ENCODE peak calls at places on chromosomes 3 and 15, in four cellular contexts. G, N, O and V are unnamed samples.

GRCh38 chr3:45964139-45964538 is 20.9 kb downstream of the CXCR6 start:
- DNase-seq in G (no peak), N (no peak), O (no peak), V (peak; percentile 33)

GRCh38 chr3:10224794-10225660 is 23.2 kb upstream of the TATDN2 start:
- DNase-seq in G (peak; percentile 82), N (peak; percentile 70), O (peak; percentile 87), V (peak; percentile 52)

GRCh38 chr15:65980824-65981456 is 111.6 kb downstream of the RAB11A start:
- DNase-seq in G (no peak), N (peak; percentile 30), O (peak; percentile 52), V (peak; percentile 41)

GRCh38 chr3:48222616-48223513 is at the start of gene CAMP:
- DNase-seq in G (peak; percentile 85), N (peak; percentile 51), O (no peak), V (peak; percentile 71)

GRCh38 chr15:33149919-33150318 is 44.6 kb downstream of the FMN1 start:
- DNase-seq in G (no peak), N (peak; percentile 25), O (no peak), V (no peak)

GRCh38 chr3:172040976-172041963 is 1.9 kb downstream of the FNDC3B start:
- DNase-seq in G (no peak), N (peak; percentile 19), O (no peak), V (no peak)

GRCh38 chr15:60592386-60593339 is 113.7 kb upstream of the ICE2 start:
- DNase-seq in G (peak; percentile 94), N (peak; percentile 90), O (peak; percentile 74), V (peak; percentile 46)

GRCh38 chr3:42605550-42606173 is 5.2 kb downstream of the NKTR start:
- DNase-seq in G (no peak), N (no peak), O (peak; percentile 66), V (no peak)

GRCh38 chr3:184289426-184289938 is 9.6 kb upstream of the PSMD2 start:
- DNase-seq in G (no peak), N (peak; percentile 19), O (peak; percentile 52), V (peak; percentile 55)

GRCh38 chr3:58175429-58176184 is 35.2 kb downstream of the DNASE1L3 start:
- DNase-seq in G (peak; percentile 67), N (peak; percentile 46), O (peak; percentile 74), V (no peak)

GRCh38 chr15:80844011-80844732 is 65.0 kb downstream of the CEMIP start:
- DNase-seq in G (no peak), N (no peak), O (no peak), V (no peak)

GRCh38 chr15:63969652-63970421 is 76.4 kb downstream of the DAPK2 start:
- DNase-seq in G (no peak), N (no peak), O (peak; percentile 42), V (no peak)

GRCh38 chr3:129418041-129418973 is 10.1 kb downstream of the EFCAB12 start:
- DNase-seq in G (no peak), N (no peak), O (no peak), V (no peak)

GRCh38 chr3:33008282-33008681 is 56.8 kb downstream of the CCR4 start:
- DNase-seq in G (no peak), N (no peak), O (no peak), V (no peak)

GRCh38 chr15:39804026-39804425 is 21.4 kb upstream of the FSIP1 start:
- DNase-seq in G (no peak), N (no peak), O (no peak), V (no peak)

GRCh38 chr3:139533781-139534443 is 5.6 kb downstream of the RBP1 start:
- DNase-seq in G (no peak), N (no peak), O (peak; percentile 70), V (no peak)

GRCh38 chr15:22806156-22806555 is 19.7 kb downstream of the NIPA1 start:
- DNase-seq in G (no peak), N (no peak), O (no peak), V (no peak)

GRCh38 chr15:96460106-96460505 is 129.6 kb downstream of the NR2F2 start:
- DNase-seq in G (no peak), N (no peak), O (no peak), V (no peak)

GRCh38 chr3:141933421-141934300 is 57.2 kb downstream of the ATP1B3 start:
- DNase-seq in G (peak; percentile 37), N (no peak), O (no peak), V (no peak)

GRCh38 chr3:113769551-113769950 is 22.7 kb downstream of the ATP6V1A start:
- DNase-seq in G (no peak), N (no peak), O (peak; percentile 35), V (no peak)

GRCh38 chr15:89177633-89178306 is 43.6 kb downstream of the RLBP1 start:
- DNase-seq in G (peak; percentile 78), N (peak; percentile 64), O (peak; percentile 73), V (no peak)

GRCh38 chr15:56978898-56979662 is 60.6 kb downstream of the TCF12 start:
- DNase-seq in G (no peak), N (no peak), O (peak; percentile 19), V (no peak)

GRCh38 chr15:41417418-41417811 is 520 bp downstream of the RTF1 start:
- DNase-seq in G (peak; percentile 71), N (no peak), O (no peak), V (peak; percentile 39)

GRCh38 chr15:96333194-96334016 is 2.9 kb downstream of the NR2F2 start:
- DNase-seq in G (peak; percentile 77), N (no peak), O (no peak), V (no peak)

GRCh38 chr3:60617188-60617587 is 634.1 kb downstream of the FHIT start:
- DNase-seq in G (no peak), N (no peak), O (no peak), V (no peak)

GRCh38 chr3:193843447-193844301 is 250.7 kb downstream of the OPA1 start:
- DNase-seq in G (no peak), N (peak; percentile 37), O (no peak), V (no peak)

GRCh38 chr15:88769161-88769971 is 33.9 kb upstream of the ACAN start:
- DNase-seq in G (no peak), N (no peak), O (no peak), V (no peak)

GRCh38 chr3:18656410-18656809 is 231.3 kb upstream of the SATB1 start:
- DNase-seq in G (no peak), N (no peak), O (no peak), V (no peak)

GRCh38 chr3:12584091-12584490 is 27.2 kb downstream of the MKRN2 start:
- DNase-seq in G (no peak), N (no peak), O (no peak), V (no peak)
- TF ChIP-seq POLR2AphosphoS5 in G (no peak), N (no peak), O (no peak), V (no peak)

GRCh38 chr15:50353999-50354837 is 780 bp downstream of the GABPB1 start:
- DNase-seq in G (peak; percentile 73), N (peak; percentile 58), O (peak; percentile 92), V (peak; percentile 23)
- TF ChIP-seq POLR2A in G (peak; percentile 43), N (peak; percentile 55), O (peak; percentile 91), V (peak; percentile 88)

DNA sequence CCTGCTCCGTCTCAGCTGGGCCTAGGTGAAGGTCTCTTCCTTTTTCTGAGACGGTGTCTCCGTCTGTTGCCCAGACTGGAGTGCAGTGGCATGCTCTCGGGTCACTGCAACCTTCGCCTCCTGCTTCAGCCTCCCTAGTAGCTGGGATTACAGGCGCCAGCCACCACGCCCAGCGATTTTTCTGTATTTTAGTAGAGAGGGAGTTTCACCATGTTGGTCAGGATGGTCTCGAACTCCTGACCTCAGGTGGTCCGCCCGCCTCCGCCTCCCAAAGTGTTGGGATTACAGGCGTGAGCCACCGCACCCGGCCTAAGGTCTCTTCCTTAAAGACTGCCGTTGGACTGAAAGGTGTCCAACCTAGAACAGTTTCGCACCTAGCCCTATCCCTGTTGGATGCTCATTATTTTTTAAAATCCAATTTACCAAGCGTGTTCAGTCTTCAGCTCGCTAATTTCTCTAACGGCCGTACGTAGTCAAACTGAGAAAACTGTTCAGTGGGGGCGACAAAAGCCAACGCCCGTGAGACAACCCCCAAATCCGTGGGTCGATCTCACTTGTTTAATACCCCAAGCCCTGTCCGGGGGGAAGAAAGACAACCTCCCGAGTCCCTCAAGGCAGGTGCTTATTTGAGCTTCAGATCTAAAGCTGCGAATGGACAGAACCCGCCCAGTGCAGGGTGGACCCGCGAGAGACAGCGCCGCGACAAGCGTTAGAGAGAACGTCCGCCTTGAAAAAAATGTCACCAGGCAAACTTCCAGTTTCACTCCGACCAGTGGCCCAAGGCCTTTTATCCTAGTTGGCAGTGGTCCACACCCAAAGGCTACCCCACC is 986 bp upstream of the OXSR1 start:
- DNase-seq in G (no peak), N (no peak), O (no peak), V (no peak)
- TF ChIP-seq POLR2AphosphoS5 in G (no peak), N (no peak), O (no peak), V (no peak)

DNA sequence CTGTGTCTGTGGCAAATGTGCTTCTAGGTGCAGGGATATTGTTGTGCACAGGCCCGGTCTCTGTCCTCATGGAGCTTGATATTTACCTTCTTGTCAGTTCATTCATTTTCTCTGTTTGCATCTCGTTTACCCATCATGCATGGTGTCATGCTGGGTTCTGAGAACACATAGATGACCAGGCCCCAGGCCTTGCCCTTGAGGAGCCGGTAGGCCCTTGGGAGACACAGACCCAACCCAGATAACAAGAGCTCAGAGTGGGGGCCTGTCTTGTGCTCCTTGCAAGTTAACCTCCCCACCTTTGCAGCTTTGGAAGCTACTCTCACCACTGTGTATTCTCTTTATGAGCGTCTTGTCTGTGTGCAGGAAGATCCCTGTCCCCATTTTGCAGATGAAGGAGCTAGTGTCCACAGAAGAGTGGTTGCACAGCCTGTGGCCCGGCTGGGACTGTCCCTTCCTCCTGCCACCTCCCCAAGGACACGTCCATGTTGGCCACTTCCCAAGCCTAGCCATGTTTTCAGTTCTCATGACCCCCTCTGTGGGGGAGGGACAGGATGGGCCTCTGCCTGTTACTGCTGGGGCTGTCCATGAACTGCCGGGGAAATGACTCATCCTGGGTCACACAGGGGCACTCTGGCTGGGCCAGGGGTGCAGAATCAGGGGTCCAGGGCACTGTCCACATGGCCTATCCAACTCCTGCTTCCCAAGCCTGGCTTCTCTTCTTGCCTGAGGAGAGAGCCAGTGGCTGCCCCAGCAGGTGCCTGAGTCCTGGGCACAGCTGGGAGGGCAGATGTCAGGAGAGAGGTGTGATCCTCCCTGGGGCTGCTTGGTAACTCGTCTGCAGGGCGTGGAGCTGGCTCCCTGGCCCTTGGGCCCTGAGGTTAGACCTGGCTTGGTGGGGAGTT is 3.4 kb downstream of the SNX33 start:
- DNase-seq in G (peak; percentile 80), N (no peak), O (peak; percentile 63), V (no peak)
- TF ChIP-seq POLR2A in G (no peak), N (no peak), O (no peak), V (no peak)

DNA sequence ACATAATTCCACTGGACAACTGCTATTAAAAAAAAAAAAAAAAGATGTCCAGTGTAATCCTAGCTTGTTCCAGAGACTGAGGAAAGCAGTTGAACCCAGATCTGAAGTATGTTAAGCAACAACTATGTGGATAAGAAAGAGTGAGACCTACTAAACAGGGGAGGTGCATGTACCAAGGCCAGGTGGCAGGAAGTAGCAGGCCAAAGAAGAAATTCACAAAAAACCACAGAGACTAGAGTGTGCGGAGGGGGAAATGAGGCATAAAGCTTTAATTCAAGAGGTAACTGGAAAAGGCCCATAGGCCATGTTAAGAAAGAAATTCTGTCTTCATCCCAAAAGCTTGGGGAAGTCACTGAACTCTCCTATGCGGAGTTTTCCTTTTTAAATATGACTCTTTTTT is 490.0 kb downstream of the NAALADL2 start:
- DNase-seq in G (no peak), N (no peak), O (no peak), V (no peak)
- TF ChIP-seq POLR2AphosphoS5 in G (no peak), N (no peak), O (no peak), V (no peak)

GRCh38 chr15:70195808-70196304 is 98.1 kb upstream of the TLE3 start:
- DNase-seq in G (peak; percentile 93), N (peak; percentile 48), O (no peak), V (no peak)

GRCh38 chr15:70197945-70198361 is 100.2 kb upstream of the TLE3 start:
- DNase-seq in G (no peak), N (no peak), O (no peak), V (no peak)

GRCh38 chr15:70197318-70197944 is 99.7 kb upstream of the TLE3 start:
- DNase-seq in G (peak; percentile 42), N (no peak), O (no peak), V (no peak)

GRCh38 chr15:70195171-70195807 is 97.6 kb upstream of the TLE3 start:
- DNase-seq in G (peak; percentile 56), N (peak; percentile 65), O (no peak), V (no peak)

GRCh38 chr15:70196314-70197291 is 98.9 kb upstream of the TLE3 start:
- DNase-seq in G (peak; percentile 80), N (peak; percentile 96), O (no peak), V (peak; percentile 74)
- TF ChIP-seq POLR2A in G (no peak), N (peak; percentile 50), O (no peak), V (peak; percentile 52)